ENCODE peak calls at places on chromosome 6, in five cellular contexts. V is BE2C; K is uterus; B is COR-L47; J is naive thymus-derived CD8-positive, alpha-beta T cell. R is an unnamed sample.

GRCh38 chr6:11601776-11602605 is 64.4 kb downstream of the TMEM170B start:
- DNase-seq in J (no peak), K (no peak), B (no peak), V (no peak), R (no peak)

GRCh38 chr6:162177733-162178132 is 549.8 kb downstream of the PRKN start:
- DNase-seq in V (peak), B (peak), K (no peak), J (no peak), R (peak)

GRCh38 chr6:107154131-107154906 is 39.0 kb upstream of the BEND3 start:
- DNase-seq in K (no peak), V (no peak), J (no peak), B (peak), R (no peak)

GRCh38 chr6:12229332-12229731 is 60.8 kb upstream of the EDN1 start:
- DNase-seq in K (no peak), J (no peak), B (no peak), V (no peak), R (no peak)

GRCh38 chr6:36720251-36721141 is 22.9 kb downstream of the RAB44 start:
- DNase-seq in K (no peak), V (no peak), J (no peak), B (no peak), R (no peak)

GRCh38 chr6:166258854-166259276 is 49.3 kb downstream of the PRR18 start:
- DNase-seq in K (no peak), B (no peak), J (no peak), V (no peak), R (no peak)

GRCh38 chr6:112117554-112117953 is 30.2 kb downstream of the FAM229B start:
- DNase-seq in V (no peak), K (no peak), B (no peak), J (no peak), R (no peak)

GRCh38 chr6:151869345-151869744 is 61.9 kb downstream of the ESR1 start:
- DNase-seq in J (no peak), B (no peak), K (no peak), V (no peak), R (no peak)

GRCh38 chr6:52914516-52914915 is 5.0 kb upstream of the GSTA3 start:
- DNase-seq in J (no peak), B (no peak), V (no peak), K (no peak), R (no peak)

GRCh38 chr6:38163186-38164130 is 343.9 kb downstream of the ZFAND3 start:
- DNase-seq in K (no peak), B (no peak), V (no peak), J (no peak), R (no peak)

GRCh38 chr6:141562181-141562800 is 570.4 kb upstream of the GJE1 start:
- DNase-seq in J (no peak), B (no peak), V (peak), K (no peak), R (no peak)

GRCh38 chr6:111925296-111925695 is 52.0 kb upstream of the FYN start:
- DNase-seq in J (no peak), K (no peak), B (no peak), V (no peak), R (no peak)